ENCODE peak calls at places on chromosomes 3 and 15, in six cellular contexts. O is stomach, S is choroid plexus epithelial cell, U is AG10803, H is kidney, E is breast epithelium. W is an unnamed sample.

GRCh38 chr3:183298708-183299153 is 45.7 kb downstream of the B3GNT5 start:
- DNase-seq in O (no peak), E (no peak), U (peak), H (no peak), S (peak), W (peak)

GRCh38 chr3:148884261-148884660 is 19.2 kb downstream of the CPA3 start:
- DNase-seq in S (peak), U (peak), E (no peak), O (no peak), H (no peak), W (no peak)

GRCh38 chr15:64809649-64810498 is 15.6 kb downstream of the PIF1 start:
- DNase-seq in H (peak), U (peak), E (peak), O (peak), S (peak), W (peak)

GRCh38 chr3:136404056-136404455 is 153.9 kb downstream of the PCCB start:
- DNase-seq in S (no peak), U (no peak), O (no peak), E (no peak), H (no peak), W (no peak)

GRCh38 chr3:45119824-45120614 is 26.2 kb downstream of the CDCP1 start:
- DNase-seq in O (no peak), S (no peak), H (no peak), E (no peak), U (no peak), W (no peak)

GRCh38 chr15:39181901-39182300 is 399.0 kb upstream of the THBS1 start:
- DNase-seq in E (no peak), O (no peak), U (peak), H (no peak), S (no peak), W (no peak)

GRCh38 chr15:65054333-65055200 is 9.4 kb downstream of the SLC51B start:
- DNase-seq in S (peak), H (peak), E (peak), U (peak), O (peak), W (peak)

GRCh38 chr15:66452971-66453580 is 44.5 kb downstream of the SNAPC5 start:
- DNase-seq in E (no peak), O (no peak), H (no peak), U (peak), S (no peak), W (no peak)

GRCh38 chr3:81451611-81452010 is 309.8 kb downstream of the GBE1 start:
- DNase-seq in S (peak), O (no peak), H (no peak), U (peak), E (no peak), W (no peak)

GRCh38 chr3:14127516-14128161 is 2.8 kb downstream of the TMEM43 start:
- DNase-seq in S (no peak), O (no peak), U (no peak), E (no peak), H (no peak), W (peak)

GRCh38 chr3:54188176-54188791 is 65.9 kb downstream of the CACNA2D3 start:
- DNase-seq in U (peak), E (no peak), H (no peak), S (peak), O (peak), W (no peak)

GRCh38 chr3:134294302-134294925 is 43.8 kb upstream of the RYK start:
- DNase-seq in S (no peak), O (no peak), E (no peak), U (no peak), H (no peak), W (no peak)

GRCh38 chr3:71447803-71448202 is 135.7 kb downstream of the FOXP1 start:
- DNase-seq in O (no peak), E (no peak), U (no peak), S (peak), H (no peak), W (no peak)

GRCh38 chr15:92953997-92954396 is 53.9 kb downstream of the CHD2 start:
- DNase-seq in S (no peak), O (no peak), E (no peak), H (no peak), U (no peak), W (no peak)

GRCh38 chr3:147881933-147882332 is 472.8 kb downstream of the ZIC1 start:
- DNase-seq in O (no peak), U (no peak), H (no peak), E (no peak), S (peak), W (no peak)

GRCh38 chr3:14548321-14548729 is 8.2 kb upstream of the GRIP2 start:
- DNase-seq in H (peak), S (peak), O (peak), E (no peak), U (peak), W (no peak)

GRCh38 chr15:95919460-95919859 is 411.0 kb upstream of the NR2F2 start:
- DNase-seq in S (no peak), E (no peak), U (no peak), H (no peak), O (no peak), W (no peak)

GRCh38 chr3:129626744-129627349 is 20.4 kb upstream of the PLXND1 start:
- DNase-seq in E (peak), H (peak), S (peak), O (peak), U (peak), W (peak)

GRCh38 chr15:78127882-78128281 is 3.4 kb downstream of the CIB2 start:
- DNase-seq in S (no peak), U (no peak), O (no peak), E (no peak), H (no peak), W (no peak)

GRCh38 chr3:184443364-184443763 is 63.5 kb downstream of the CHRD start:
- DNase-seq in E (no peak), S (no peak), O (no peak), U (no peak), H (no peak), W (no peak)

GRCh38 chr3:61066800-61067199 is 184.5 kb downstream of the FHIT start:
- DNase-seq in U (no peak), O (no peak), H (no peak), E (no peak), S (no peak), W (no peak)

GRCh38 chr3:25748189-25748588 is 35.1 kb downstream of the NGLY1 start:
- DNase-seq in E (no peak), H (no peak), U (no peak), O (no peak), S (no peak), W (no peak)

GRCh38 chr15:68972201-68973065 is 42.1 kb upstream of the NOX5 start:
- DNase-seq in H (no peak), E (no peak), U (no peak), O (no peak), S (no peak), W (no peak)

GRCh38 chr3:184540777-184541681 is 20.6 kb upstream of the EPHB3 start:
- DNase-seq in H (peak), O (peak), E (peak), S (peak), U (no peak), W (peak)

DNA sequence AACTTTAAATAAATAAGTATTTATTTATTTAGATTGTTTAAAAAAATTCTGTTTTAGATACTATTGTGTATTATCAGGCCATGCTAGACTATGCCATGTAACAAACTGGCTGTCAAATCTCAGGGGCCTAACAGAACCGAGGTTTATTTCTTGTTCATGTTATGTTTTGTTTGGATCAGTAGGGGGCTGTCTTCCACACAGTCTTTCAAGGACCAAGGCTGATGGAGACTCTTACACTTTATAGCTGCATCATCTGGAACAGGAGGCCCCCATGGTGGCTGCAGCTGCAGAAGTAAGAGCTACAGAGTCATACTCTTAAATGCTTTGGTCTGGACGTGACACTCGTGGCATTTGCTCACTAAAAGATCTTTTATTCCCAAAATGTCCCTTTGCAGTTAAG is 33.0 kb upstream of the ARL14 start:
- DNase-seq in U (no peak), S (no peak), E (no peak), H (no peak), O (no peak), W (no peak)
- TF ChIP-seq CTCF in U (no peak), S (peak), E (no peak), H (no peak), O (no peak), W (no peak)

GRCh38 chr3:195394024-195394423 is 48.8 kb downstream of the ACAP2 start:
- DNase-seq in U (no peak), E (no peak), H (no peak), O (no peak), S (no peak), W (no peak)

GRCh38 chr3:195397524-195397923 is 45.3 kb downstream of the ACAP2 start:
- DNase-seq in H (no peak), E (no peak), U (no peak), S (peak), O (no peak), W (no peak)

GRCh38 chr3:195394700-195395099 is 48.1 kb downstream of the ACAP2 start:
- DNase-seq in E (no peak), O (no peak), U (no peak), S (peak), H (no peak), W (no peak)

GRCh38 chr3:195395208-195395816 is 47.5 kb downstream of the ACAP2 start:
- DNase-seq in S (no peak), E (no peak), U (no peak), H (no peak), O (no peak), W (no peak)
- TF ChIP-seq CTCF in S (no peak), E (no peak), U (no peak), H (no peak), O (no peak), W (no peak)

GRCh38 chr3:190458040-190458439 is 8.3 kb upstream of the TMEM207 start:
- DNase-seq in O (no peak), E (no peak), H (no peak), S (peak), U (peak), W (no peak)
- TF ChIP-seq CTCF in O (no peak), E (no peak), H (peak), S (no peak), U (peak), W (peak)

GRCh38 chr3:10723991-10724390 is 92.0 kb upstream of the SLC6A11 start:
- DNase-seq in S (no peak), U (no peak), H (no peak), E (no peak), O (no peak), W (peak)
- TF ChIP-seq CTCF in S (no peak), U (no peak), H (no peak), E (no peak), O (no peak), W (no peak)

GRCh38 chr3:105369501-105370371 is 3.0 kb downstream of the ALCAM start:
- DNase-seq in O (peak), S (peak), E (peak), U (peak), H (peak), W (peak)
- TF ChIP-seq CTCF in O (no peak), S (peak), E (peak), U (peak), H (peak), W (peak)

GRCh38 chr15:35912196-35912595 is 366.2 kb upstream of the DPH6 start:
- DNase-seq in E (no peak), H (no peak), S (peak), O (no peak), U (peak), W (no peak)
- TF ChIP-seq CTCF in E (no peak), H (no peak), S (peak), O (no peak), U (peak), W (peak)

DNA sequence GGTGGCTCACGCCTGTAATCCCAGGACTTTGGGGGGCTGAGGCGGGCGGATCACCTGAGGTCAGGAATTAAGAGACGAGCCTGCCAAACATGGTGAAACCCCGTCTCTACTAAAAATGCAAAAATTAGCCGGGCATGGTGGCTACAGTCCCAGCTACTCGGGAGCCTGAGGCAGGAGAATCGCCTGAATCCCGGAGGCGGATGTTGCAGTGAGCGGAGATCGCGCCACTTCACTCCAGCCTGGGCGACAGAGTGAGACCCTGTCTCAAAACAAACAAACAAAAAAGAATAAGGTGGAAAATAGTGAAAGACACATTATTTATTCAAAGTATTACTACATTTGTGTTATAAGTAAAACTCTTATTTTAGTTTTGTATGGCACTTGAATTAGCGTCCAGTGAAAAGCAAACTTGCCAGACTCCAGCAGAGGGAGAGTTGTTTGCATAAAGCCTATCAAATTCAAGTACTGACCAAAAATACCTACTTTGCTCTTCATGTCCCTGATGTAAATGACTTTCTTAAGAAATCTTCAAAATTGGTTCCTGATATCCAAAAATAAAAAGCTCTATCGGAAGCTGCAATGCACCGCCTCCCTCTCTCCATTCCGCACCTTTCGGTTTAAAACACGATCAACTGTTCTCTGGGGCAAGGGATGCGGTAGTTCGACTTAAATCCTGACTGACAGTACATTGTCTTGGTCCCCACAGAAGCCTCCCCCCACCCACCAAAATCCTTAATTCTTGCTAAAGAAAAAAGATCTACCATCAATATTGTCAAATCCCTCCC is 1.2 kb downstream of the TRPM7 start:
- DNase-seq in U (no peak), H (no peak), O (no peak), S (peak), E (no peak), W (no peak)
- TF ChIP-seq CTCF in U (peak), H (no peak), O (no peak), S (peak), E (no peak), W (peak)

GRCh38 chr3:17810759-17811158 is 68.3 kb upstream of the TBC1D5 start:
- DNase-seq in E (no peak), O (no peak), S (no peak), H (no peak), U (peak), W (no peak)
- TF ChIP-seq CTCF in E (no peak), O (no peak), S (peak), H (peak), U (peak), W (peak)

DNA sequence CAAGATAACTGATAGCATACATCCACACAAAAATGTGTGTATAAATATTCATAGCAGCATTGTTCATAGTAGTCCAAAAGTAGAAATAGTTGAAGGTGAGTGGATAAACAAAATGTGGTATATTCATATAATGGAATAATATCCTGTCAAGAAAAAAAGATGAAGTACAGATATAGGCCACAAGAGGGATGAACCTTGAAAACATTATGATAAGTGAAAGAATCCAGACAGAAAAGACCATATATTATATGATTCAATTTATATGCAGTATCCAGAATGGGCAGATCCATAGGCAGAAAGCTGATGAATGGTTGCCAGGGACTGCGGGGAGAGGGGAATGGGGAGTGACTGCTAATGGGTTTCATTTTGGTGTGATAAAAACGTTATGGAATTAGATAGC is 54.3 kb upstream of the TNIK start:
- DNase-seq in O (no peak), E (no peak), U (no peak), S (no peak), H (no peak), W (no peak)
- TF ChIP-seq CTCF in O (no peak), E (no peak), U (peak), S (peak), H (no peak), W (peak)

W was measured in osteocyte.